ENCODE peak calls at places on chromosomes 7 and 10, in eight cellular contexts. Q, S, Y, G, U, N, V and A are unnamed samples.

GRCh38 chr7:151425670-151426075 is 14.3 kb downstream of the CRYGN start:
- DNase-seq in S (no peak), U (no peak), Y (no peak), V (no peak), G (no peak), N (no peak), Q (no peak), A (no peak)

GRCh38 chr10:13219685-13220670 is 14.2 kb downstream of the UCMA start:
- DNase-seq in S (peak; percentile 71), Y (peak; percentile 2), U (no peak), G (peak; percentile 61), Q (no peak), N (no peak), V (no peak), A (no peak)

GRCh38 chr7:93981480-93981874 is 22.7 kb downstream of the BET1 start:
- DNase-seq in V (no peak), G (no peak), Q (no peak), U (no peak), S (no peak), N (no peak), Y (no peak), A (no peak)

GRCh38 chr7:135147341-135147898 is 452 bp upstream of the TMEM140 start:
- DNase-seq in Y (no peak), N (no peak), V (no peak), G (no peak), S (no peak), U (no peak), Q (no peak), A (no peak)

GRCh38 chr10:110512461-110513187 is 14.9 kb downstream of the DUSP5 start:
- DNase-seq in N (no peak), V (no peak), S (peak; percentile 62), G (no peak), U (no peak), Q (no peak), Y (peak; percentile 78), A (peak; percentile 56)

GRCh38 chr7:3979956-3980643 is 679.0 kb downstream of the SDK1 start:
- DNase-seq in Q (no peak), V (no peak), G (no peak), S (no peak), U (no peak), N (no peak), Y (no peak), A (no peak)

GRCh38 chr7:151342811-151343210 is 1.2 kb downstream of the NUB1 start:
- DNase-seq in Q (no peak), U (peak; percentile 46), G (no peak), S (no peak), N (no peak), Y (no peak), V (no peak), A (no peak)

GRCh38 chr10:77513220-77513619 is 124.4 kb downstream of the KCNMA1 start:
- DNase-seq in N (no peak), Q (no peak), G (no peak), Y (no peak), U (no peak), V (no peak), S (no peak), A (no peak)

GRCh38 chr7:95367606-95368005 is 28.6 kb downstream of the PON3 start:
- DNase-seq in V (no peak), Y (no peak), S (no peak), G (no peak), N (no peak), Q (no peak), U (no peak), A (no peak)

GRCh38 chr7:72818663-72819366 is 9.2 kb downstream of the TYW1B start:
- DNase-seq in Y (no peak), S (no peak), V (no peak), U (no peak), N (no peak), G (no peak), Q (no peak), A (no peak)

GRCh38 chr7:75638607-75639070 is 100.1 kb downstream of the HIP1 start:
- DNase-seq in N (no peak), G (peak; percentile 66), S (peak; percentile 54), Q (no peak), V (no peak), U (peak; percentile 91), Y (no peak), A (no peak)

GRCh38 chr7:104010052-104010909 is 20.8 kb upstream of the RELN start:
- DNase-seq in G (no peak), V (no peak), N (no peak), Y (no peak), U (no peak), S (no peak), Q (no peak), A (no peak)

GRCh38 chr10:78436706-78437406 is 403.2 kb downstream of the RPS24 start:
- DNase-seq in Q (no peak), U (no peak), Y (no peak), N (no peak), G (no peak), V (no peak), S (no peak), A (no peak)

GRCh38 chr10:73306171-73306708 is 52.4 kb downstream of the CFAP70 start:
- DNase-seq in U (no peak), Q (no peak), V (no peak), N (no peak), G (no peak), S (no peak), Y (no peak), A (no peak)

GRCh38 chr7:139748373-139748765 is 29.4 kb downstream of the HIPK2 start:
- DNase-seq in Y (no peak), Q (no peak), V (no peak), U (no peak), N (no peak), G (no peak), S (no peak), A (no peak)